ENCODE peak calls at places on chromosomes 6 and 20, in four cellular contexts. U is neural progenitor cell, N is psoas muscle, Y is heart right ventricle. D is an unnamed sample. For H3K4me1, the result is how much of the 10 kb centered on the place peaks cover.

GRCh38 chr20:20139403-20139802 is 87.1 kb downstream of the CFAP61 start:
- DNase-seq in N (no peak), U (no peak), Y (no peak), D (no peak)

GRCh38 chr6:80348263-80348662 is 241.8 kb downstream of the BCKDHB start:
- DNase-seq in Y (peak), U (no peak), N (no peak), D (peak)

GRCh38 chr20:48910360-48910781 is 11.1 kb upstream of the ARFGEF2 start:
- DNase-seq in N (no peak), U (no peak), Y (no peak), D (no peak)

GRCh38 chr6:33118525-33119123 is 42.8 kb downstream of the HLA-DPB1 start:
- DNase-seq in Y (peak), U (peak), N (no peak), D (no peak)

GRCh38 chr6:54002118-54002517 is 109.1 kb upstream of the MLIP start:
- DNase-seq in U (no peak), Y (no peak), N (no peak), D (no peak)

GRCh38 chr6:81894286-81894685 is 141.8 kb upstream of the TENT5A start:
- DNase-seq in N (no peak), Y (peak), U (no peak), D (no peak)

GRCh38 chr6:127273499-127273898 is 6.8 kb downstream of the RNF146 start:
- DNase-seq in U (no peak), N (no peak), Y (no peak), D (no peak)

GRCh38 chr6:53808302-53808881 is 13.6 kb downstream of the LRRC1 start:
- DNase-seq in N (no peak), U (no peak), Y (no peak), D (no peak)

GRCh38 chr20:45368221-45368980 is 5.4 kb downstream of the SYS1 start:
- DNase-seq in Y (no peak), N (no peak), U (no peak), D (no peak)

GRCh38 chr20:16479666-16480065 is 93.6 kb downstream of the KIF16B start:
- DNase-seq in Y (no peak), N (no peak), U (no peak), D (no peak)

GRCh38 chr6:168049277-168049676 is 29.7 kb downstream of the FRMD1 start:
- DNase-seq in N (no peak), U (no peak), Y (no peak), D (no peak)

GRCh38 chr6:108684809-108685329 is 124.2 kb downstream of the FOXO3 start:
- DNase-seq in U (no peak), N (no peak), Y (no peak), D (no peak)

GRCh38 chr6:112237644-112238043 is 16.7 kb downstream of the LAMA4 start:
- DNase-seq in U (no peak), N (peak), Y (peak), D (peak)

DNA sequence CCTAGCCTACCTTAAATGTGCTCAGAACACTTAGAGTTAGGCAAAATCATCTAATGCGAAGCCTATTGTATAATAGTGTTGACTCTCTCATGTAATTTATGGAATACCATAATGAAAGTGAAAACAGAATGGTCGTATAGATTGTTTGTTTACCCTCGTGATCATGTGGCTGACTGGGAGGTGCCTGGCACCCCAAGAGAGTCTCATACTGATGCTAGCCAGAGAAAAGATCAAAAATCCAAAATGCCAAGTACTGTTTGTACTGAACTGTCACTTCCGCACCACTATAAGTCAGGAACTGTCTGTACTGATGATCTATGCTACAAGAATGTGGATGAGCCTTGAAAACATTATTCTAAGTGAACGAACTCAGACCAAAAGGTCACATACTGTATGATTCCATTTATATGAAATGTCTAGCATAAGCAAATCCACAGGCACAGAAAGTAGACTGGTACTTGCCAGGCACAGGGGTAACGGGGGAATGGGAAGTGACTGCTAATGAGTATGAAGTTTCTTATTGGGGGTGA is 22.4 kb downstream of the ZMYND8 start:
- DNase-seq in U (no peak), N (peak), Y (no peak), D (no peak)
- H3K4me1 ChIP-seq in U (under half), N (under half), Y (half or more), D (half or more)

DNA sequence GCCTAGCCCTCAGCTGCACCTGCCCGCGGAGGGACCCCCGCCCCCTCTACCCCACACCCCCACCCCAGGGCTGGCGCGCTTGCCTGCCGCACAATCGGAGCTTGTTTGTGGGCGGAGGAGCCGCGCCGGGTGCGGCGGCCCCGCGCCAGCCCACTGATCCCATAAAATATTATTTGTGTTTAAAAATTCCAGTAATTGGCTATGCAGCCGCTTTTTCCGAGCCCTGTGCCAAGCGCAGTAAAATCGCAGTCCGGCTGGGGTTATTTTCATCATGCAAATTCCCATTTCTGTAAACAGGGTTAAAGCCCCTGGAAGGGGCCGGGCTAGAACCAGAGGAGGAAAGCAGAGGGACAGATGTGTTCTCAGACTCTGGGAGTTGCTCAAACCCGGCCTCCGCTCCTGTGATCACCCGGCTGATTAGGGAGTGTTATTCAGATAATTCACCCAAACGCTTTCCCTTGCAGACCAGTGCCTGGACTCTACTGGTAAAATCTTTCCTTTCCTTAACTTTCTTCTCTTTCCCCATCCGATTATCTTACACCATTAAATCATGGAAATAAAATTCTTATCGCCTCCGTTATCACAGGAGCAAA is 93.1 kb downstream of the NCR2 start:
- DNase-seq in N (peak), U (peak), Y (peak), D (no peak)
- TF ChIP-seq CTCF in N (no peak), U (no peak), Y (no peak), D (no peak)

GRCh38 chr20:36523341-36523740 is 18.0 kb upstream of the MYL9 start:
- DNase-seq in N (no peak), U (no peak), Y (no peak), D (no peak)
- H3K27ac ChIP-seq in N (no peak), U (no peak), Y (no peak), D (no peak)

DNA sequence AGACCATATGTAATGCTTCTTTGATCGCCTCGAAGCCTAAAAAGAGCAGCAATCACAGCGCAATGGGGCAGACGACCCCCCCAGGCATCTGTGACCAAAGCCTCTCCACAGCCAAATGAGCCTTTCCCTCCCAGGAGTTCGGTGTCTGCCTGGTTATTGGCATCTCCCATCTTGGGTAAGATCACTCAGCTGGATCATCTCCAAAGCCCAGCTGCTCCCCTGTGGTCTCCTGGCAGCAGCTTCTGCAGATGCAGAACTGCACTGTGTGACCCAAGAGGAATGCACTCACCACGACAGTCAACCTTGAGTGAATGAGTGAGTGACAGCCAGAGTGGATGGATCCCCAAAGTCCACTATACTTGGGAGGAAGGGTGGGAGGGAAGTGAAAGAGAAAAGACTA is 44.8 kb upstream of the IYD start:
- DNase-seq in Y (no peak), N (no peak), U (no peak), D (no peak)
- H3K4me1 ChIP-seq in Y (under half), N (half or more), U (under half), D (under half)

DNA sequence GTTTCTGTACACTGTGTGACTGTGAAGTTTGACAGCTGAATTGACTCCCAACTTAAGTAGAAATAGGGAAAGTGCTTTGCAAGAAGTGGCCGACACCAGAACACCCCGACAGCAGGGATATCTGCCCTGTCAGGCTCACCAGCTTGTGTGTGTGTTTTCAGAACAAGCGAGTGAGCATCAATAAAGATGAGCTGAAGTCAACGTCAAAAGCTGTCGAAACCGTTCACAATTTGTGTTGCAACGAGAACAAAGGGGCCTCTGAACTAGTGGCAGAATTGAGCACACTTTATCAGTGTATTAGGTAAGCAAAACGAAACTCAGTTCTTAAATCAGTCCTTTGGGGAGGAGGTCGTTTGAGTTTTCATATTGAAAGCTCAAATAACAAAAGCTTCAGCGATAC is 10.7 kb downstream of the NELFCD start:
- DNase-seq in U (no peak), Y (no peak), N (no peak), D (no peak)
- TF ChIP-seq CTCF in U (no peak), Y (no peak), N (no peak), D (no peak)

D was measured in left ventricle myocardium inferior.